ENCODE peak calls at places on chromosomes 6 and 20, in seven cellular contexts. X, F, M, D, E, H and V are unnamed samples.
A peak's percentile ranks its signal among the peaks of the same experiment; 100 is the strongest.

GRCh38 chr20:43755851-43756250 is 29.0 kb upstream of the GTSF1L start:
- DNase-seq in X (no peak), F (no peak), E (no peak), H (no peak), D (no peak), M (no peak), V (no peak)

GRCh38 chr20:9792674-9793073 is 46.2 kb downstream of the PAK5 start:
- DNase-seq in M (no peak), E (no peak), D (no peak), X (no peak), H (no peak), F (no peak), V (no peak)

GRCh38 chr6:149560736-149561135 is 5.4 kb upstream of the GINM1 start:
- DNase-seq in M (no peak), H (peak; percentile 35), F (no peak), X (peak; percentile 39), E (no peak), D (no peak), V (no peak)

GRCh38 chr6:109451376-109451775 is 4.2 kb downstream of the MICAL1 start:
- DNase-seq in H (no peak), X (no peak), E (no peak), F (no peak), M (no peak), D (no peak), V (no peak)

GRCh38 chr6:166333172-166333995 is 9.0 kb downstream of the SFT2D1 start:
- DNase-seq in F (no peak), E (no peak), D (no peak), X (no peak), M (no peak), H (no peak), V (no peak)

GRCh38 chr6:144895890-144896289 is 610.8 kb downstream of the UTRN start:
- DNase-seq in H (no peak), X (no peak), M (no peak), F (no peak), D (no peak), E (no peak), V (no peak)

GRCh38 chr6:104574135-104574750 is 285.5 kb downstream of the HACE1 start:
- DNase-seq in D (no peak), E (no peak), F (no peak), X (no peak), M (no peak), H (no peak), V (no peak)

GRCh38 chr6:36980129-36980528 is 5.9 kb downstream of the MTCH1 start:
- DNase-seq in H (no peak), F (no peak), D (no peak), E (no peak), M (no peak), X (no peak), V (no peak)

GRCh38 chr6:39348740-39349139 is 26.2 kb upstream of the KCNK16 start:
- DNase-seq in X (no peak), H (no peak), D (no peak), E (no peak), M (no peak), F (no peak), V (no peak)

GRCh38 chr6:168333039-168333438 is 13.5 kb upstream of the DACT2 start:
- DNase-seq in X (peak; percentile 75), H (peak; percentile 33), D (peak; percentile 53), M (no peak), E (no peak), F (no peak), V (peak; percentile 43)